ENCODE peak calls at places on chromosomes 5 and 9, in six cellular contexts. B is fibroblast of villous mesenchyme, V is upper lobe of right lung, Y is amygdala, S is GM23248, G is Kasumi-1. Z is an unnamed sample.

GRCh38 chr5:44388504-44389409 is 463 bp downstream of the FGF10 start:
- DNase-seq in B (no peak), S (peak), V (peak), G (peak), Y (no peak), Z (no peak)

GRCh38 chr5:112529525-112529924 is 110.4 kb upstream of the EPB41L4A start:
- DNase-seq in B (no peak), S (no peak), Y (no peak), V (no peak), G (peak), Z (no peak)

GRCh38 chr5:76326559-76327351 is 76.3 kb upstream of the IQGAP2 start:
- DNase-seq in G (no peak), S (no peak), V (no peak), Y (no peak), B (no peak), Z (no peak)

GRCh38 chr9:137084526-137084925 is 2.3 kb upstream of the MAN1B1 start:
- DNase-seq in B (no peak), Y (no peak), G (no peak), V (no peak), S (no peak), Z (no peak)

GRCh38 chr9:34403554-34404380 is 27.1 kb upstream of the MYORG start:
- DNase-seq in B (peak), Y (peak), V (peak), G (peak), S (peak), Z (peak)

GRCh38 chr5:912356-913091 is 19.8 kb downstream of the TRIP13 start:
- DNase-seq in B (peak), S (peak), G (peak), Y (no peak), V (no peak), Z (peak)

GRCh38 chr5:36728697-36729543 is 122.5 kb downstream of the SLC1A3 start:
- DNase-seq in Y (no peak), S (peak), V (no peak), B (peak), G (peak), Z (peak)

GRCh38 chr5:29899583-29899982 is 1293.9 kb upstream of the CDH6 start:
- DNase-seq in Y (no peak), G (no peak), S (no peak), B (no peak), V (no peak), Z (no peak)

GRCh38 chr9:93820667-93821306 is 134.4 kb downstream of the BARX1 start:
- DNase-seq in G (no peak), S (no peak), Y (no peak), V (no peak), B (no peak), Z (no peak)

GRCh38 chr9:27634879-27635278 is 61.6 kb upstream of the C9orf72 start:
- DNase-seq in G (peak), B (no peak), V (no peak), S (no peak), Y (no peak), Z (no peak)

GRCh38 chr9:33719581-33720374 is 75.6 kb upstream of the PRSS3 start:
- DNase-seq in G (peak), S (peak), Y (no peak), B (no peak), V (peak), Z (peak)

GRCh38 chr5:54944364-54944763 is 41.0 kb downstream of the ESM1 start:
- DNase-seq in G (peak), V (no peak), Y (no peak), B (peak), S (peak), Z (peak)

GRCh38 chr5:103424453-103425205 is 138.0 kb downstream of the NUDT12 start:
- DNase-seq in S (peak), G (no peak), B (peak), Y (no peak), V (no peak), Z (no peak)

GRCh38 chr9:112043423-112043822 is 131.7 kb downstream of the SUSD1 start:
- DNase-seq in G (no peak), Y (no peak), V (no peak), S (peak), B (no peak), Z (no peak)

GRCh38 chr5:6434737-6435136 is 13.9 kb upstream of the UBE2QL1 start:
- DNase-seq in B (no peak), G (no peak), Y (no peak), V (no peak), S (no peak), Z (no peak)

GRCh38 chr9:132583584-132584304 is 1.3 kb downstream of the BARHL1 start:
- DNase-seq in Y (no peak), G (no peak), S (no peak), B (no peak), V (no peak), Z (no peak)

GRCh38 chr9:121939643-121940042 is 153.5 kb downstream of the TTLL11 start:
- DNase-seq in S (no peak), Y (no peak), B (no peak), G (no peak), V (no peak), Z (no peak)